ENCODE peak calls at places on chromosomes 13 and 19, in seven cellular contexts. One of them, this sample, is unnamed.

GRCh38 chr13:106233336-106233735 is 302.1 kb downstream of the EFNB2 start:
- DNase-seq in neural progenitor cell: no peak
- DNase-seq in NCI-H1417: no peak
- DNase-seq in CD4-positive, alpha-beta memory T cell: no peak
- DNase-seq in CD8-positive, alpha-beta T cell: no peak
- DNase-seq in omental fat pad: no peak
- DNase-seq in thyroid gland: no peak
- DNase-seq in this sample: no peak

GRCh38 chr13:35484384-35484783 is 7.9 kb upstream of the MAB21L1 start:
- DNase-seq in neural progenitor cell: no peak
- DNase-seq in NCI-H1417: peak; percentile 5
- DNase-seq in CD4-positive, alpha-beta memory T cell: no peak
- DNase-seq in CD8-positive, alpha-beta T cell: no peak
- DNase-seq in omental fat pad: no peak
- DNase-seq in thyroid gland: no peak
- DNase-seq in this sample: no peak

GRCh38 chr13:95083758-95084157 is 217.5 kb downstream of the ABCC4 start:
- DNase-seq in neural progenitor cell: no peak
- DNase-seq in NCI-H1417: no peak
- DNase-seq in CD4-positive, alpha-beta memory T cell: no peak
- DNase-seq in CD8-positive, alpha-beta T cell: no peak
- DNase-seq in omental fat pad: no peak
- DNase-seq in thyroid gland: no peak
- DNase-seq in this sample: no peak

GRCh38 chr13:113586661-113587479 is 2.3 kb downstream of the TFDP1 start:
- DNase-seq in neural progenitor cell: no peak
- DNase-seq in NCI-H1417: no peak
- DNase-seq in CD4-positive, alpha-beta memory T cell: no peak
- DNase-seq in CD8-positive, alpha-beta T cell: peak; percentile 48
- DNase-seq in omental fat pad: no peak
- DNase-seq in thyroid gland: no peak
- DNase-seq in this sample: no peak

GRCh38 chr19:46901701-46902401 is 41.1 kb downstream of the ARHGAP35 start:
- DNase-seq in neural progenitor cell: no peak
- DNase-seq in NCI-H1417: peak; percentile 25
- DNase-seq in CD4-positive, alpha-beta memory T cell: no peak
- DNase-seq in CD8-positive, alpha-beta T cell: no peak
- DNase-seq in omental fat pad: no peak
- DNase-seq in thyroid gland: no peak
- DNase-seq in this sample: no peak

GRCh38 chr13:112693831-112694497 is 4.1 kb downstream of the ATP11A start:
- DNase-seq in neural progenitor cell: peak; percentile 35
- DNase-seq in NCI-H1417: no peak
- DNase-seq in CD4-positive, alpha-beta memory T cell: no peak
- DNase-seq in CD8-positive, alpha-beta T cell: peak; percentile 34
- DNase-seq in omental fat pad: no peak
- DNase-seq in thyroid gland: peak; percentile 44
- DNase-seq in this sample: no peak

GRCh38 chr19:54420383-54421168 is 5.3 kb downstream of the TTYH1 start:
- DNase-seq in neural progenitor cell: peak; percentile 96
- DNase-seq in NCI-H1417: no peak
- DNase-seq in CD4-positive, alpha-beta memory T cell: no peak
- DNase-seq in CD8-positive, alpha-beta T cell: no peak
- DNase-seq in omental fat pad: no peak
- DNase-seq in thyroid gland: no peak
- DNase-seq in this sample: no peak

GRCh38 chr19:45187421-45188100 is 9.0 kb downstream of the BLOC1S3 start:
- DNase-seq in neural progenitor cell: peak; percentile 77
- DNase-seq in NCI-H1417: peak; percentile 70
- DNase-seq in CD4-positive, alpha-beta memory T cell: peak; percentile 53
- DNase-seq in CD8-positive, alpha-beta T cell: peak; percentile 54
- DNase-seq in omental fat pad: no peak
- DNase-seq in thyroid gland: peak; percentile 31
- DNase-seq in this sample: no peak

GRCh38 chr13:94967183-94968039 is 255.1 kb upstream of the SOX21 start:
- DNase-seq in neural progenitor cell: peak; percentile 85
- DNase-seq in NCI-H1417: peak; percentile 75
- DNase-seq in CD4-positive, alpha-beta memory T cell: no peak
- DNase-seq in CD8-positive, alpha-beta T cell: no peak
- DNase-seq in omental fat pad: no peak
- DNase-seq in thyroid gland: peak; percentile 2
- DNase-seq in this sample: no peak

GRCh38 chr13:50208826-50209335 is 193.6 kb downstream of the KCNRG start:
- DNase-seq in neural progenitor cell: peak; percentile 42
- DNase-seq in NCI-H1417: peak; percentile 14
- DNase-seq in CD4-positive, alpha-beta memory T cell: no peak
- DNase-seq in CD8-positive, alpha-beta T cell: no peak
- DNase-seq in omental fat pad: no peak
- DNase-seq in thyroid gland: peak; percentile 58
- DNase-seq in this sample: peak; percentile 45

GRCh38 chr13:30744686-30745085 is 9.3 kb downstream of the ALOX5AP start:
- DNase-seq in neural progenitor cell: no peak
- DNase-seq in NCI-H1417: no peak
- DNase-seq in CD4-positive, alpha-beta memory T cell: no peak
- DNase-seq in CD8-positive, alpha-beta T cell: no peak
- DNase-seq in omental fat pad: no peak
- DNase-seq in thyroid gland: no peak
- DNase-seq in this sample: no peak